ENCODE peak calls at places on chromosomes 1 and 21, in nine cellular contexts. I is MCF 10A, W is lower lobe of right lung, D is left ventricle myocardium inferior, X is GM12865, P is AG10803, J is AG09319, O is PC-3, V is cardiac fibroblast. Q is an unnamed sample.

GRCh38 chr21:45528981-45529784 is 13.1 kb downstream of the SLC19A1 start:
- DNase-seq in I (no peak), W (peak), D (peak), X (no peak), P (no peak), J (no peak), O (no peak), V (no peak), Q (no peak)

GRCh38 chr21:33734326-33734725 is 92.0 kb downstream of the ITSN1 start:
- DNase-seq in I (no peak), W (no peak), D (no peak), X (no peak), P (peak), J (no peak), O (no peak), V (no peak), Q (no peak)

GRCh38 chr1:59487335-59488031 is 190.6 kb downstream of the FGGY start:
- DNase-seq in I (peak), W (no peak), D (no peak), X (no peak), P (peak), J (no peak), O (peak), V (peak), Q (no peak)

GRCh38 chr1:119008483-119009299 is 20.5 kb upstream of the TBX15 start:
- DNase-seq in I (peak), W (no peak), D (no peak), X (peak), P (peak), J (no peak), O (peak), V (peak), Q (no peak)

GRCh38 chr1:31936278-31936965 is 1.7 kb downstream of the PTP4A2 start:
- DNase-seq in I (no peak), W (no peak), D (no peak), X (peak), P (peak), J (no peak), O (peak), V (peak), Q (no peak)

GRCh38 chr21:46322351-46323226 is 1.1 kb downstream of the C21orf58 start:
- DNase-seq in I (peak), W (no peak), D (no peak), X (peak), P (peak), J (no peak), O (peak), V (peak), Q (no peak)

GRCh38 chr1:167208624-167208976 is 12.1 kb upstream of the POU2F1 start:
- DNase-seq in I (no peak), W (no peak), D (no peak), X (no peak), P (no peak), J (no peak), O (no peak), V (no peak), Q (no peak)

GRCh38 chr1:116351914-116352313 is 21.1 kb upstream of the ATP1A1 start:
- DNase-seq in I (no peak), W (no peak), D (no peak), X (no peak), P (no peak), J (no peak), O (no peak), V (no peak), Q (no peak)

GRCh38 chr1:172761581-172762025 is 102.7 kb downstream of the FASLG start:
- DNase-seq in I (peak), W (no peak), D (no peak), X (no peak), P (peak), J (no peak), O (peak), V (peak), Q (no peak)

GRCh38 chr1:64915381-64916274 is 50.7 kb downstream of the JAK1 start:
- DNase-seq in I (peak), W (no peak), D (no peak), X (no peak), P (peak), J (no peak), O (peak), V (peak), Q (no peak)

GRCh38 chr1:169072945-169073725 is 33.4 kb upstream of the ATP1B1 start:
- DNase-seq in I (no peak), W (no peak), D (no peak), X (no peak), P (no peak), J (no peak), O (no peak), V (no peak), Q (no peak)

GRCh38 chr21:24634749-24635148 is 972.5 kb downstream of the MRPL39 start:
- DNase-seq in I (no peak), W (no peak), D (no peak), X (no peak), P (no peak), J (no peak), O (no peak), V (no peak), Q (no peak)

GRCh38 chr21:45187646-45188045 is 100.0 kb downstream of the POFUT2 start:
- DNase-seq in I (no peak), W (no peak), D (no peak), X (no peak), P (no peak), J (no peak), O (no peak), V (peak), Q (no peak)

GRCh38 chr1:87052986-87053385 is 138.6 kb downstream of the HS2ST1 start:
- DNase-seq in I (no peak), W (no peak), D (no peak), X (no peak), P (no peak), J (no peak), O (no peak), V (no peak), Q (no peak)

GRCh38 chr1:82632164-82632563 is 831.4 kb downstream of the ADGRL2 start:
- DNase-seq in I (no peak), W (no peak), D (no peak), X (no peak), P (no peak), J (no peak), O (peak), V (peak), Q (no peak)

GRCh38 chr1:46036894-46037596 is 95.4 kb downstream of the PIK3R3 start:
- DNase-seq in I (peak), W (peak), D (peak), X (peak), P (peak), J (peak), O (peak), V (peak), Q (peak)

GRCh38 chr1:202572867-202573266 is 137.4 kb downstream of the SYT2 start:
- DNase-seq in I (no peak), W (no peak), D (no peak), X (no peak), P (no peak), J (no peak), O (no peak), V (no peak), Q (no peak)

GRCh38 chr1:217032715-217033367 is 309.6 kb upstream of the ESRRG start:
- DNase-seq in I (no peak), W (no peak), D (peak), X (no peak), P (no peak), J (no peak), O (no peak), V (no peak), Q (no peak)

GRCh38 chr1:19643602-19644419 is at the start of gene NBL1:
- DNase-seq in I (peak), W (no peak), D (peak), X (peak), P (peak), J (no peak), O (peak), V (peak), Q (no peak)

GRCh38 chr1:208933984-208934525 is 649.5 kb upstream of the CAMK1G start:
- DNase-seq in I (no peak), W (no peak), D (no peak), X (no peak), P (no peak), J (no peak), O (no peak), V (no peak), Q (no peak)

GRCh38 chr1:30615076-30615795 is 108.1 kb downstream of the MATN1 start:
- DNase-seq in I (no peak), W (no peak), D (no peak), X (no peak), P (no peak), J (no peak), O (no peak), V (no peak), Q (no peak)

GRCh38 chr1:114691061-114691460 is 4.3 kb downstream of the AMPD1 start:
- DNase-seq in I (peak), W (no peak), D (no peak), X (no peak), P (no peak), J (no peak), O (peak), V (no peak), Q (no peak)

GRCh38 chr1:219676012-219676770 is 63.3 kb upstream of the ZC3H11B start:
- DNase-seq in I (no peak), W (no peak), D (no peak), X (no peak), P (no peak), J (no peak), O (no peak), V (peak), Q (no peak)

GRCh38 chr1:27382950-27383627 is at the start of gene CD164L2:
- DNase-seq in I (peak), W (peak), D (no peak), X (no peak), P (no peak), J (no peak), O (peak), V (no peak), Q (no peak)

GRCh38 chr1:202122639-202123335 is at the start of gene GPR37L1:
- DNase-seq in I (peak), W (peak), D (no peak), X (no peak), P (no peak), J (no peak), O (peak), V (peak), Q (peak)

DNA sequence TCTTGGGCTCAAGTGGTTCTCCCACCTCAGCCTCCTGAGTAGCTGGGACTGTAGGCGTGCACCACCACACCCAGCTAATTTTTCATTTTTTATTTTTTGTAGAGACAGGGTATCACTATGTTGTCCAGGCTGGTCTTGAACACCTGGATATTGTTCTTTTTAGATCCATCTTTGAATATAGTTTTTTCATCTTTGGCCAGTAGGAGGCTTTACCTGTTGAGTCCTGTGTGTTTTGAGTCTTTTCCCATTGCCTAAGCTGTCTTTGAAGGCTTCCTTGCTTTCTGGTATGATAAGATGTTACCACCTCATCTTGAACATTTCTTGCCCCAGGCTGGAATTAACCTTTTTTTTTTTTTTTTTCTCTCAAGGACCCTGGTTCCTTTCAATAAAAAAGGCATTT is 387.8 kb upstream of the RUNX1 start:
- DNase-seq in I (peak), W (no peak), D (no peak), X (no peak), P (no peak), J (no peak), O (peak), V (no peak), Q (no peak)
- TF ChIP-seq CTCF in I (peak), W (no peak), D (no peak), X (no peak), P (no peak), J (no peak), O (peak), V (no peak), Q (peak)

GRCh38 chr1:228265167-228265566 is 57.3 kb downstream of the OBSCN start:
- DNase-seq in I (peak), W (no peak), D (no peak), X (no peak), P (peak), J (no peak), O (peak), V (peak), Q (no peak)
- TF ChIP-seq CTCF in I (peak), W (peak), D (peak), X (no peak), P (peak), J (peak), O (peak), V (peak), Q (peak)

GRCh38 chr1:236746785-236747184 is 48.3 kb upstream of the MTR start:
- DNase-seq in I (no peak), W (no peak), D (no peak), X (no peak), P (no peak), J (no peak), O (no peak), V (no peak), Q (no peak)

GRCh38 chr1:236750928-236751327 is 44.2 kb upstream of the MTR start:
- DNase-seq in I (no peak), W (no peak), D (no peak), X (no peak), P (no peak), J (no peak), O (no peak), V (no peak), Q (no peak)

GRCh38 chr1:236747311-236747956 is 47.7 kb upstream of the MTR start:
- DNase-seq in I (no peak), W (no peak), D (no peak), X (no peak), P (no peak), J (no peak), O (no peak), V (no peak), Q (no peak)

GRCh38 chr1:236751385-236751784 is 43.7 kb upstream of the MTR start:
- DNase-seq in I (no peak), W (no peak), D (no peak), X (no peak), P (no peak), J (no peak), O (no peak), V (no peak), Q (no peak)

GRCh38 chr1:236748471-236748870 is 46.6 kb upstream of the MTR start:
- DNase-seq in I (peak), W (no peak), D (no peak), X (no peak), P (no peak), J (no peak), O (peak), V (no peak), Q (no peak)
- TF ChIP-seq CTCF in I (peak), W (no peak), D (no peak), X (peak), P (peak), J (no peak), O (peak), V (peak), Q (peak)

GRCh38 chr1:84541679-84542078 is 32.6 kb downstream of the CTBS start:
- DNase-seq in I (no peak), W (no peak), D (no peak), X (peak), P (peak), J (no peak), O (peak), V (peak), Q (no peak)
- TF ChIP-seq CTCF in I (peak), W (no peak), D (peak), X (peak), P (no peak), J (peak), O (peak), V (peak), Q (no peak)

DNA sequence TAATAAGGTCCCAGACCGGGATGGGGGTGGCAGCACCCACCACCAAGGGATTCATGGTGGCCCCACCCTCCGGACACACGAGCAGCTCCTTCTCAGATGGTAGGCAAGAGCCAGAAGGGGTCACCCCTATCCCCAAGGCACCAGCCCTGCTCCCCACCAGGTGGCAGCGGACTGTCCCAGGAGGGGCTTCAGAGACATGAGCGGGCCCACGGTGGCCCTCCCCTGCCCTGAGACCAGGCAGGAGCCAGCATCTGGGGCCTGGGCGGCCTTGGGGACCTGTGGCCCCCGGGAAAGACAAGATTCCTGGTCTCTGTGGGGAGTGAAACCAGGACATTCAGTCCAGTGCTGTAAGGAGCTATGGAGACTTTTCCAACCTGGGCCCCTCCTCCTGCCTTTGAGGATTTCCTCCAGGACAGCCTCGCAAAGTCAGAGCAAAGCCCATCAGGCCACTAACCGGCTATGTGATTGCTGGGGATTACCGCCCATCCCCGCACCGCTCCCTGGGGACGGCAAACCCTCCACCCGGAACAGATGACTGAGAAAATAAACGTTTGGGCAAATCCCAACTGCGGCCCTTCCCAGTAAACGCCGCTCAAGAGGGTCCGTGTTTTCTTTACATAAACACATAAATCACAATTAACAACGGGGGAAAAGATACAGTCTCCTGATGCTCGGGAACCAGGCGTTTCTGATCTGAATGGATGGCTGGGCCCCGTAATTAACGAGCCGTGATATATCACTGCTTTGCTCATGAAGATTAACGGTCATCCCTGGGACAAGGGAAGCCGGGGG is 50.9 kb upstream of the ARHGEF16 start:
- DNase-seq in I (no peak), W (no peak), D (no peak), X (no peak), P (no peak), J (no peak), O (no peak), V (no peak), Q (no peak)
- TF ChIP-seq CTCF in I (peak), W (no peak), D (peak), X (no peak), P (peak), J (no peak), O (peak), V (peak), Q (peak)